ENCODE peak calls at places on chromosomes 11 and 22, in five cellular contexts. L, H, N, P and G are unnamed samples.

GRCh38 chr11:68997124-68997994 is 15.7 kb downstream of the MRGPRF start:
- DNase-seq in L (no peak), H (no peak), N (no peak), P (no peak), G (no peak)

GRCh38 chr11:78542007-78542406 is 32.7 kb downstream of the NARS2 start:
- DNase-seq in L (no peak), H (no peak), N (no peak), P (no peak), G (no peak)

GRCh38 chr11:112597290-112597689 is 336.6 kb upstream of the PLET1 start:
- DNase-seq in L (no peak), H (no peak), N (no peak), P (no peak), G (no peak)

GRCh38 chr11:36432093-36432469 is 78.0 kb downstream of the TRAF6 start:
- DNase-seq in L (no peak), H (no peak), N (no peak), P (no peak), G (no peak)

GRCh38 chr11:10303558-10304363 is 1.1 kb upstream of the ADM start:
- DNase-seq in L (peak), H (peak), N (peak), P (no peak), G (peak)

GRCh38 chr11:72352859-72353551 is 81.3 kb downstream of the CLPB start:
- DNase-seq in L (no peak), H (no peak), N (no peak), P (no peak), G (no peak)

GRCh38 chr11:108758458-108758857 is 93.6 kb downstream of the DDX10 start:
- DNase-seq in L (no peak), H (no peak), N (no peak), P (no peak), G (no peak)

GRCh38 chr22:29369460-29369859 is 18.9 kb downstream of the AP1B1 start:
- DNase-seq in L (peak), H (peak), N (no peak), P (no peak), G (peak)

GRCh38 chr11:97742717-97743116 is 1278.0 kb upstream of the CNTN5 start:
- DNase-seq in L (no peak), H (no peak), N (no peak), P (no peak), G (no peak)

GRCh38 chr11:65653229-65654225 is 9.2 kb downstream of the RELA start:
- DNase-seq in L (no peak), H (no peak), N (no peak), P (no peak), G (no peak)

GRCh38 chr22:44932493-44932892 is 77.3 kb downstream of the PHF21B start:
- DNase-seq in L (no peak), H (no peak), N (no peak), P (no peak), G (no peak)

GRCh38 chr11:10743354-10744035 is 7.6 kb upstream of the CTR9 start:
- DNase-seq in L (peak), H (no peak), N (peak), P (no peak), G (no peak)

GRCh38 chr11:72373163-72373562 is 61.2 kb downstream of the CLPB start:
- DNase-seq in L (no peak), H (no peak), N (no peak), P (no peak), G (no peak)

GRCh38 chr11:20355221-20356219 is 8.0 kb upstream of the HTATIP2 start:
- DNase-seq in L (peak), H (no peak), N (peak), P (no peak), G (no peak)

GRCh38 chr22:44225091-44225689 is 44.5 kb downstream of the PARVG start:
- DNase-seq in L (no peak), H (no peak), N (no peak), P (no peak), G (no peak)

GRCh38 chr22:21926728-21927127 is 25.9 kb downstream of the PPM1F start:
- DNase-seq in L (no peak), H (no peak), N (no peak), P (no peak), G (no peak)

GRCh38 chr11:116457336-116458007 is 315.3 kb downstream of the BUD13 start:
- DNase-seq in L (no peak), H (no peak), N (no peak), P (no peak), G (no peak)

GRCh38 chr11:98564233-98564632 is 456.5 kb upstream of the CNTN5 start:
- DNase-seq in L (no peak), H (no peak), N (no peak), P (no peak), G (no peak)

GRCh38 chr22:45503071-45503815 is 560 bp downstream of the FBLN1 start:
- DNase-seq in L (no peak), H (no peak), N (no peak), P (no peak), G (no peak)

GRCh38 chr11:123180166-123180565 is 14.9 kb downstream of the CLMP start:
- DNase-seq in L (no peak), H (no peak), N (no peak), P (no peak), G (no peak)

GRCh38 chr22:20553947-20554741 is 46.7 kb downstream of the MED15 start:
- DNase-seq in L (no peak), H (no peak), N (no peak), P (no peak), G (no peak)

GRCh38 chr11:18192988-18193387 is 20.4 kb downstream of the MRGPRX4 start:
- DNase-seq in L (no peak), H (no peak), N (no peak), P (no peak), G (no peak)

GRCh38 chr11:76209956-76210885 is 3.9 kb upstream of the WNT11 start:
- DNase-seq in L (peak), H (peak), N (peak), P (no peak), G (peak)

GRCh38 chr11:120601566-120601965 is 90.0 kb downstream of the GRIK4 start:
- DNase-seq in L (no peak), H (no peak), N (no peak), P (no peak), G (no peak)